ENCODE peak calls at places on chromosomes 6 and 20, in five cellular contexts. One of them, this sample, is unnamed.

GRCh38 chr6:158586652-158587051 is 26.8 kb downstream of the TMEM181 start:
- DNase-seq in Caco-2: no peak
- DNase-seq in K562: no peak
- DNase-seq in GM23338: no peak
- DNase-seq in naive thymus-derived CD4-positive, alpha-beta T cell: no peak
- DNase-seq in this sample: no peak

GRCh38 chr20:20743511-20744169 is 31.2 kb upstream of the RALGAPA2 start:
- DNase-seq in GM23338: peak; percentile 71
- DNase-seq in Caco-2: no peak
- DNase-seq in naive thymus-derived CD4-positive, alpha-beta T cell: no peak
- DNase-seq in K562: no peak
- DNase-seq in this sample: no peak

GRCh38 chr6:133769463-133769862 is 119.5 kb upstream of the TCF21 start:
- DNase-seq in Caco-2: no peak
- DNase-seq in GM23338: no peak
- DNase-seq in naive thymus-derived CD4-positive, alpha-beta T cell: no peak
- DNase-seq in K562: no peak
- DNase-seq in this sample: no peak

GRCh38 chr6:150546457-150546856 is 53.2 kb upstream of the PLEKHG1 start:
- DNase-seq in GM23338: no peak
- DNase-seq in Caco-2: no peak
- DNase-seq in naive thymus-derived CD4-positive, alpha-beta T cell: no peak
- DNase-seq in K562: no peak
- DNase-seq in this sample: no peak

GRCh38 chr20:40442181-40442963 is 246.7 kb downstream of the MAFB start:
- DNase-seq in K562: peak; percentile 2
- DNase-seq in naive thymus-derived CD4-positive, alpha-beta T cell: no peak
- DNase-seq in GM23338: peak; percentile 67
- DNase-seq in Caco-2: peak; percentile 52
- DNase-seq in this sample: no peak

GRCh38 chr6:161744211-161745067 is 470.6 kb upstream of the AGPAT4 start:
- DNase-seq in GM23338: no peak
- DNase-seq in K562: no peak
- DNase-seq in Caco-2: no peak
- DNase-seq in naive thymus-derived CD4-positive, alpha-beta T cell: no peak
- DNase-seq in this sample: no peak

GRCh38 chr6:150377211-150377781 is 8.5 kb downstream of the IYD start:
- DNase-seq in Caco-2: no peak
- DNase-seq in naive thymus-derived CD4-positive, alpha-beta T cell: no peak
- DNase-seq in GM23338: peak; percentile 6
- DNase-seq in K562: peak; percentile 11
- DNase-seq in this sample: no peak

GRCh38 chr6:119484598-119484997 is 135.0 kb upstream of the MAN1A1 start:
- DNase-seq in GM23338: no peak
- DNase-seq in Caco-2: peak; percentile 10
- DNase-seq in K562: no peak
- DNase-seq in naive thymus-derived CD4-positive, alpha-beta T cell: no peak
- DNase-seq in this sample: no peak

GRCh38 chr6:75243333-75244062 is at the start of gene COX7A2:
- DNase-seq in Caco-2: peak; percentile 89
- DNase-seq in K562: peak; percentile 95
- DNase-seq in naive thymus-derived CD4-positive, alpha-beta T cell: peak; percentile 66
- DNase-seq in GM23338: peak; percentile 99
- DNase-seq in this sample: peak; percentile 90

GRCh38 chr6:29131691-29132090 is 23.8 kb downstream of the OR2J3 start:
- DNase-seq in GM23338: no peak
- DNase-seq in K562: no peak
- DNase-seq in naive thymus-derived CD4-positive, alpha-beta T cell: no peak
- DNase-seq in Caco-2: no peak
- DNase-seq in this sample: no peak

GRCh38 chr20:9286501-9286900 is 217.6 kb downstream of the PLCB4 start:
- DNase-seq in naive thymus-derived CD4-positive, alpha-beta T cell: no peak
- DNase-seq in GM23338: no peak
- DNase-seq in Caco-2: no peak
- DNase-seq in K562: no peak
- DNase-seq in this sample: no peak

GRCh38 chr6:34115396-34116314 is 30.2 kb downstream of the GRM4 start:
- DNase-seq in GM23338: peak; percentile 83
- DNase-seq in naive thymus-derived CD4-positive, alpha-beta T cell: no peak
- DNase-seq in Caco-2: peak; percentile 62
- DNase-seq in K562: peak; percentile 63
- DNase-seq in this sample: peak; percentile 70

GRCh38 chr6:38997128-38997761 is 51.3 kb upstream of the GLP1R start:
- DNase-seq in K562: peak; percentile 70
- DNase-seq in naive thymus-derived CD4-positive, alpha-beta T cell: no peak
- DNase-seq in GM23338: peak; percentile 86
- DNase-seq in Caco-2: peak; percentile 71
- DNase-seq in this sample: peak; percentile 61

GRCh38 chr20:45508068-45508886 is 7.1 kb downstream of the SPINT3 start:
- DNase-seq in K562: no peak
- DNase-seq in naive thymus-derived CD4-positive, alpha-beta T cell: no peak
- DNase-seq in GM23338: no peak
- DNase-seq in Caco-2: no peak
- DNase-seq in this sample: no peak

GRCh38 chr6:30821862-30822784 is 62.2 kb upstream of the DDR1 start:
- DNase-seq in GM23338: peak; percentile 68
- DNase-seq in Caco-2: peak; percentile 44
- DNase-seq in naive thymus-derived CD4-positive, alpha-beta T cell: no peak
- DNase-seq in K562: peak; percentile 84
- DNase-seq in this sample: no peak

GRCh38 chr6:99467509-99468106 is 42.5 kb upstream of the PNISR start:
- DNase-seq in Caco-2: no peak
- DNase-seq in K562: peak; percentile 24
- DNase-seq in naive thymus-derived CD4-positive, alpha-beta T cell: no peak
- DNase-seq in GM23338: peak; percentile 47
- DNase-seq in this sample: no peak

GRCh38 chr6:56655996-56656395 is 13.3 kb upstream of the DST start:
- DNase-seq in K562: peak; percentile 63
- DNase-seq in Caco-2: no peak
- DNase-seq in naive thymus-derived CD4-positive, alpha-beta T cell: no peak
- DNase-seq in GM23338: no peak
- DNase-seq in this sample: no peak

GRCh38 chr20:25259788-25260254 is 11.9 kb downstream of the PYGB start:
- DNase-seq in naive thymus-derived CD4-positive, alpha-beta T cell: no peak
- DNase-seq in K562: no peak
- DNase-seq in Caco-2: no peak
- DNase-seq in GM23338: no peak
- DNase-seq in this sample: no peak

GRCh38 chr6:154861825-154862224 is 128.6 kb downstream of the SCAF8 start:
- DNase-seq in naive thymus-derived CD4-positive, alpha-beta T cell: no peak
- DNase-seq in GM23338: no peak
- DNase-seq in K562: no peak
- DNase-seq in Caco-2: no peak
- DNase-seq in this sample: no peak

GRCh38 chr6:38034269-38034914 is 214.9 kb downstream of the ZFAND3 start:
- DNase-seq in Caco-2: peak; percentile 23
- DNase-seq in GM23338: peak; percentile 40
- DNase-seq in naive thymus-derived CD4-positive, alpha-beta T cell: no peak
- DNase-seq in K562: peak; percentile 18
- DNase-seq in this sample: peak; percentile 50

GRCh38 chr6:9401936-9402335 is 966.6 kb upstream of the SLC35B3 start:
- DNase-seq in GM23338: no peak
- DNase-seq in Caco-2: no peak
- DNase-seq in naive thymus-derived CD4-positive, alpha-beta T cell: no peak
- DNase-seq in K562: no peak
- DNase-seq in this sample: no peak

GRCh38 chr20:39358052-39358451 is 395.9 kb downstream of the DHX35 start:
- DNase-seq in GM23338: no peak
- DNase-seq in naive thymus-derived CD4-positive, alpha-beta T cell: no peak
- DNase-seq in Caco-2: no peak
- DNase-seq in K562: no peak
- DNase-seq in this sample: no peak

GRCh38 chr6:90694802-90695201 is 107.9 kb upstream of the MAP3K7 start:
- DNase-seq in K562: no peak
- DNase-seq in naive thymus-derived CD4-positive, alpha-beta T cell: no peak
- DNase-seq in Caco-2: no peak
- DNase-seq in GM23338: no peak
- DNase-seq in this sample: no peak

GRCh38 chr6:146433881-146434741 is 109.5 kb upstream of the RAB32 start:
- DNase-seq in naive thymus-derived CD4-positive, alpha-beta T cell: no peak
- DNase-seq in Caco-2: no peak
- DNase-seq in K562: no peak
- DNase-seq in GM23338: peak; percentile 60
- DNase-seq in this sample: no peak

GRCh38 chr6:160081398-160081797 is 40.2 kb upstream of the SLC22A1 start:
- DNase-seq in GM23338: peak; percentile 21
- DNase-seq in naive thymus-derived CD4-positive, alpha-beta T cell: no peak
- DNase-seq in K562: no peak
- DNase-seq in Caco-2: peak; percentile 24
- DNase-seq in this sample: no peak

GRCh38 chr20:36574278-36575065 is 1.1 kb downstream of the TGIF2 start:
- DNase-seq in naive thymus-derived CD4-positive, alpha-beta T cell: peak; percentile 34
- DNase-seq in K562: peak; percentile 80
- DNase-seq in Caco-2: peak; percentile 89
- DNase-seq in GM23338: peak; percentile 76
- DNase-seq in this sample: peak; percentile 79

GRCh38 chr6:8983202-8983688 is 547.9 kb upstream of the SLC35B3 start:
- DNase-seq in K562: peak; percentile 68
- DNase-seq in naive thymus-derived CD4-positive, alpha-beta T cell: peak; percentile 12
- DNase-seq in Caco-2: peak; percentile 74
- DNase-seq in GM23338: peak; percentile 85
- DNase-seq in this sample: peak; percentile 60

GRCh38 chr6:170130771-170131241 is 160.1 kb downstream of the DLL1 start:
- DNase-seq in GM23338: no peak
- DNase-seq in K562: no peak
- DNase-seq in naive thymus-derived CD4-positive, alpha-beta T cell: no peak
- DNase-seq in Caco-2: no peak
- DNase-seq in this sample: no peak

GRCh38 chr6:153392156-153392555 is 261.1 kb upstream of the RGS17 start:
- DNase-seq in Caco-2: no peak
- DNase-seq in K562: no peak
- DNase-seq in GM23338: no peak
- DNase-seq in naive thymus-derived CD4-positive, alpha-beta T cell: no peak
- DNase-seq in this sample: no peak

GRCh38 chr6:44339763-44340625 is 2.5 kb upstream of the SPATS1 start:
- DNase-seq in Caco-2: no peak
- DNase-seq in K562: no peak
- DNase-seq in GM23338: no peak
- DNase-seq in naive thymus-derived CD4-positive, alpha-beta T cell: no peak
- DNase-seq in this sample: no peak

GRCh38 chr6:32943864-32944263 is 3.0 kb upstream of the HLA-DMB start:
- DNase-seq in K562: no peak
- DNase-seq in naive thymus-derived CD4-positive, alpha-beta T cell: no peak
- DNase-seq in GM23338: no peak
- DNase-seq in Caco-2: no peak
- DNase-seq in this sample: no peak

GRCh38 chr6:32938494-32938893 is 2.3 kb downstream of the HLA-DMB start:
- DNase-seq in GM23338: no peak
- DNase-seq in naive thymus-derived CD4-positive, alpha-beta T cell: no peak
- DNase-seq in Caco-2: no peak
- DNase-seq in K562: no peak
- DNase-seq in this sample: no peak

GRCh38 chr6:32941412-32941784 is 570 bp upstream of the HLA-DMB start:
- DNase-seq in K562: no peak
- DNase-seq in Caco-2: no peak
- DNase-seq in naive thymus-derived CD4-positive, alpha-beta T cell: no peak
- DNase-seq in GM23338: no peak
- DNase-seq in this sample: no peak

GRCh38 chr6:32942555-32942954 is 1.7 kb upstream of the HLA-DMB start:
- DNase-seq in Caco-2: no peak
- DNase-seq in GM23338: no peak
- DNase-seq in K562: no peak
- DNase-seq in naive thymus-derived CD4-positive, alpha-beta T cell: no peak
- DNase-seq in this sample: no peak

DNA sequence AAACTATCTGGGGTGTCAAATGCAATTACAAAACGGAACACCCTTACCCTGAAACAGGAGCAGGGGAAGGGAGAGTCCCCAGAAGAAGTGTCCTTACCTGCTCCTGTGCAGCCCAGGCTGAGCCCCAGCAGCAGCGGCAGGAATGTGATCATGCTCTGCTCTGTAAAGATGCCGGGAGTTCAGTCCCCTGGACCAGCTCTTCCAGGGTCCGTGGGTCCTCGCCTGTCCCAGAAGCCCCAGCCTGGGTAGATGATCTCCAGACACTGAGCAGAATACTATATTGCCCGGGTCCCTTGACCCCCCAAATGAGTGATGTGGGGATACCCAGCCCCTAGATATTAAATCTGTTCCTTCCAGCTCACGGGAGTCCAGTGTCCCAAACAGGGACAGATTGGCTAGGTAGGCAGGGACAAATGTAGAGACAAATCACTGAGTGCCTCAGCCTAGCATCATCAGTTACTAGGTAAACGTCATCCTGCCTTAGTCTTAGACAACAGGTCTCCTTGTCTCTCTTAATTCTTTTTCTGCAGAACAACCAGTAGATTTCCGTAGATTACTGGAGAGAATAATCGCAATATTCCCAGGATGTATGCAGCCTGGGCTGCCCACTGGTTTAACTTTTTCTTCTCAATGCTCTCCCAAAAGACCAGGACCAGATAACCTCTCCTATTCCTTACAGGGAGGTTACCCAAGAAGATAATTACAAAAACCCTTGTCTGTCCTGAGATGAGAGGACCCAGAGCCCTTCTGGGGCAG is at the start of gene HLA-DMB:
- DNase-seq in naive thymus-derived CD4-positive, alpha-beta T cell: no peak
- DNase-seq in K562: peak; percentile 33
- DNase-seq in GM23338: peak; percentile 88
- DNase-seq in Caco-2: peak; percentile 53
- DNase-seq in this sample: no peak
- H3K4me1 ChIP-seq in naive thymus-derived CD4-positive, alpha-beta T cell: peaks cover 55% of the 10 kb centered on the region
- H3K4me1 ChIP-seq in K562: no peaks in the 10 kb centered on the region
- H3K4me1 ChIP-seq in GM23338: peaks cover 6% of the 10 kb centered on the region
- H3K4me1 ChIP-seq in Caco-2: no peaks in the 10 kb centered on the region
- H3K4me1 ChIP-seq in this sample: no peaks in the 10 kb centered on the region

GRCh38 chr6:165616116-165616515 is 46.9 kb downstream of the PDE10A start:
- DNase-seq in K562: no peak
- DNase-seq in GM23338: no peak
- DNase-seq in naive thymus-derived CD4-positive, alpha-beta T cell: no peak
- DNase-seq in Caco-2: no peak
- DNase-seq in this sample: no peak
- H3K4me3 ChIP-seq in K562: no peak overlapping the region
- H3K4me3 ChIP-seq in GM23338: no peak overlapping the region
- H3K4me3 ChIP-seq in naive thymus-derived CD4-positive, alpha-beta T cell: no peak overlapping the region
- H3K4me3 ChIP-seq in Caco-2: no peak overlapping the region
- H3K4me3 ChIP-seq in this sample: no peak overlapping the region

GRCh38 chr20:44200371-44200770 is 10.2 kb downstream of the OSER1 start:
- DNase-seq in naive thymus-derived CD4-positive, alpha-beta T cell: no peak
- DNase-seq in K562: no peak
- DNase-seq in Caco-2: no peak
- DNase-seq in GM23338: no peak
- DNase-seq in this sample: no peak
- H3K36me3 ChIP-seq in naive thymus-derived CD4-positive, alpha-beta T cell: peaks cover 41% of the 10 kb centered on the region
- H3K36me3 ChIP-seq in K562: peaks cover 77% of the 10 kb centered on the region
- H3K36me3 ChIP-seq in Caco-2: peaks cover 13% of the 10 kb centered on the region
- H3K36me3 ChIP-seq in GM23338: peaks cover 45% of the 10 kb centered on the region
- H3K36me3 ChIP-seq in this sample: peaks cover 72% of the 10 kb centered on the region

DNA sequence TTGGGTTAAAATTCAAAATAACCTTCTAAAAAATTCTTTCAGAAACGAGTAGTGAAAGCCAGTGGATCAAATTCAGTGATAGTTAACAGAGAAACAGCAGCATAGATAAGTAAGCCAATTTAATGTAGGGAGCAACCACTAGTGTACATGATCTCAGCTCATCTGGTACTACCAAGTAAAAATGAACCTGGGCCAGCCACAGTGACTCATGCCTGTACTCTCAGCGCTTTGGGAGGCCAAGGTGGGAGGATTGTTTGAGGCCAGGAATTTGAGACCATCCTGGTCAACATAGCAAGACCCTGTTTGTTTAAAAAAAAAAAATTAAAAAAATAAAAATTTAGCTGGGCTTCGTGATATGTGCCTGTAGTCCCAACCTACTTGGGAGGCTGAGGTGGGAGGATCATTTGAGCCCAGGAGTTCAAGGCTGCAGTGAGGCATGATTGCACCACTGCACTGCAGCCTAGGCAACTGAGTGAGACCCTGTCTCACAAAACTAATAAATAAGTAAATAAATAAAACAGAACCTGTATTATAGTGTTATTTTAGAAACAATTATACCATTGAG is 32.4 kb downstream of the CBFA2T2 start:
- DNase-seq in K562: peak; percentile 9
- DNase-seq in Caco-2: no peak
- DNase-seq in GM23338: no peak
- DNase-seq in naive thymus-derived CD4-positive, alpha-beta T cell: no peak
- DNase-seq in this sample: no peak
- H3K4me1 ChIP-seq in K562: no peaks in the 10 kb centered on the region
- H3K4me1 ChIP-seq in Caco-2: no peaks in the 10 kb centered on the region
- H3K4me1 ChIP-seq in GM23338: peaks cover 9% of the 10 kb centered on the region
- H3K4me1 ChIP-seq in naive thymus-derived CD4-positive, alpha-beta T cell: no peaks in the 10 kb centered on the region
- H3K4me1 ChIP-seq in this sample: peaks cover 30% of the 10 kb centered on the region

This sample was measured in HAP-1.